ENCODE peak calls at places on chromosome 13, in four cellular contexts. S is cardiac muscle cell, Y is tibial artery, X is epithelial cell of esophagus. P is an unnamed sample.

GRCh38 chr13:36549771-36550170 is 117.5 kb downstream of the CCNA1 start:
- DNase-seq in X (no peak), S (peak; percentile 27), Y (no peak), P (no peak)

GRCh38 chr13:57583529-57583928 is 48.0 kb upstream of the PCDH17 start:
- DNase-seq in Y (no peak), X (no peak), S (no peak), P (no peak)

GRCh38 chr13:35953537-35954206 is 177.5 kb downstream of the DCLK1 start:
- DNase-seq in Y (peak; percentile 86), X (peak; percentile 62), S (peak; percentile 95), P (peak; percentile 60)

GRCh38 chr13:79183231-79183630 is 222.8 kb downstream of the RBM26 start:
- DNase-seq in X (no peak), Y (no peak), S (no peak), P (no peak)

GRCh38 chr13:79533781-79534400 is 52.9 kb downstream of the NDFIP2 start:
- DNase-seq in S (peak; percentile 20), X (no peak), Y (no peak), P (no peak)

GRCh38 chr13:34462843-34463242 is 479.2 kb upstream of the NBEA start:
- DNase-seq in X (peak; percentile 90), Y (no peak), S (peak; percentile 38), P (no peak)

GRCh38 chr13:67549331-67549730 is 319.2 kb upstream of the PCDH9 start:
- DNase-seq in Y (no peak), X (peak; percentile 63), S (no peak), P (no peak)

GRCh38 chr13:114132419-114133121 is at the start of gene RASA3:
- DNase-seq in S (peak; percentile 93), X (peak; percentile 72), Y (peak; percentile 73), P (peak; percentile 51)

GRCh38 chr13:48977973-48978372 is 2.3 kb downstream of the FNDC3A start:
- DNase-seq in Y (no peak), X (peak; percentile 16), S (no peak), P (no peak)

GRCh38 chr13:21230516-21230915 is 54.1 kb downstream of the MRPL57 start:
- DNase-seq in S (no peak), Y (no peak), X (no peak), P (no peak)

GRCh38 chr13:110912651-110913051 is 2.2 kb downstream of the ANKRD10 start:
- DNase-seq in S (peak; percentile 78), Y (no peak), X (peak; percentile 40), P (no peak)

GRCh38 chr13:34303346-34303745 is 485.4 kb downstream of the RFC3 start:
- DNase-seq in Y (no peak), X (peak; percentile 96), S (no peak), P (no peak)

GRCh38 chr13:100517135-100517534 is 71.5 kb downstream of the GGACT start:
- DNase-seq in S (no peak), X (no peak), Y (no peak), P (no peak)

GRCh38 chr13:104577029-104577820 is 1511.0 kb upstream of the SLC10A2 start:
- DNase-seq in Y (no peak), S (peak; percentile 74), X (peak; percentile 6), P (no peak)

GRCh38 chr13:74907788-74908187 is 574.2 kb downstream of the TBC1D4 start:
- DNase-seq in X (no peak), Y (no peak), S (peak; percentile 25), P (no peak)

GRCh38 chr13:110274687-110275086 is 32.3 kb downstream of the COL4A1 start:
- DNase-seq in S (no peak), X (no peak), Y (no peak), P (no peak)

GRCh38 chr13:59494560-59494970 is 669.2 kb downstream of the DIAPH3 start:
- DNase-seq in X (no peak), Y (no peak), S (peak; percentile 85), P (no peak)

GRCh38 chr13:43785681-43786471 is 896 bp downstream of the ENOX1 start:
- DNase-seq in X (peak; percentile 63), S (peak; percentile 82), Y (peak; percentile 66), P (peak; percentile 66)

GRCh38 chr13:39347926-39348901 is 254.8 kb downstream of the LHFPL6 start:
- DNase-seq in X (no peak), Y (no peak), S (no peak), P (no peak)

GRCh38 chr13:88925954-88926353 is 1254.8 kb downstream of the SLITRK5 start:
- DNase-seq in S (no peak), X (no peak), Y (no peak), P (no peak)

GRCh38 chr13:95745752-95746151 is 68.8 kb downstream of the DNAJC3 start:
- DNase-seq in S (peak; percentile 11), Y (no peak), X (peak; percentile 11), P (no peak)

GRCh38 chr13:90498096-90498495 is 849.4 kb upstream of the MIR17HG start:
- DNase-seq in Y (no peak), X (no peak), S (no peak), P (no peak)

GRCh38 chr13:50081106-50081898 is 66.1 kb downstream of the KCNRG start:
- DNase-seq in Y (peak; percentile 60), S (peak; percentile 54), X (peak; percentile 58), P (peak; percentile 54)
- TF ChIP-seq CTCF in Y (no peak), S (peak; percentile 11), X (peak; percentile 14), P (no peak)

GRCh38 chr13:40586886-40587285 is 79.6 kb downstream of the FOXO1 start:
- DNase-seq in Y (no peak), X (no peak), S (peak; percentile 30), P (no peak)
- TF ChIP-seq CTCF in Y (no peak), X (no peak), S (peak; percentile 6), P (no peak)

DNA sequence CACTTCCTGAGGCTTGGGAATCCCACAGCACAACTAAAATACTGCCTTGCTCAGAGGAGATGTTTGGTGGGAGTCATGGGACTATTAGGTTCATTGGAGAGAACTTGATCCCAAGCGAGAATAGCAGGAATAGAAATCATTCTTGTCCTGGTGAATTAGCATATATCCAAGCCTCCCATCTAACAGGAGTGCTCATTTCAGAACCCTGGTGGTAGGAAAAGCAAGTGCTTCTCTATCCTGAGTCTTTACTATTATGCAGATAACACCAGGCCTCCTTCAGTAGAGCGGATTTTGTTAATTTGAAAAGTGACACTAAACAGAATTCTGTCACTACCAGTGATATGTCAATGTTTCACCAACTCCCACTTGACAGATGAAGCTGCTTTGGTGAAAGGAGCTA is 199.5 kb downstream of the ATP8A2 start:
- DNase-seq in S (no peak), X (no peak), Y (no peak), P (no peak)
- TF ChIP-seq CTCF in S (no peak), X (no peak), Y (no peak), P (no peak)

GRCh38 chr13:94121686-94122085 is 357.8 kb downstream of the DCT start:
- DNase-seq in S (peak; percentile 69), X (peak; percentile 26), Y (no peak), P (no peak)

GRCh38 chr13:94123543-94123942 is 355.9 kb downstream of the DCT start:
- DNase-seq in X (no peak), S (no peak), Y (no peak), P (no peak)

GRCh38 chr13:94122300-94122699 is 357.2 kb downstream of the DCT start:
- DNase-seq in X (peak; percentile 8), S (no peak), Y (no peak), P (no peak)

GRCh38 chr13:94120878-94121277 is 358.6 kb downstream of the DCT start:
- DNase-seq in X (no peak), S (no peak), Y (no peak), P (no peak)

GRCh38 chr13:94119360-94119936 is 360.0 kb downstream of the DCT start:
- DNase-seq in X (no peak), Y (no peak), S (no peak), P (peak; percentile 35)
- TF ChIP-seq CTCF in X (no peak), Y (no peak), S (no peak), P (no peak)

DNA sequence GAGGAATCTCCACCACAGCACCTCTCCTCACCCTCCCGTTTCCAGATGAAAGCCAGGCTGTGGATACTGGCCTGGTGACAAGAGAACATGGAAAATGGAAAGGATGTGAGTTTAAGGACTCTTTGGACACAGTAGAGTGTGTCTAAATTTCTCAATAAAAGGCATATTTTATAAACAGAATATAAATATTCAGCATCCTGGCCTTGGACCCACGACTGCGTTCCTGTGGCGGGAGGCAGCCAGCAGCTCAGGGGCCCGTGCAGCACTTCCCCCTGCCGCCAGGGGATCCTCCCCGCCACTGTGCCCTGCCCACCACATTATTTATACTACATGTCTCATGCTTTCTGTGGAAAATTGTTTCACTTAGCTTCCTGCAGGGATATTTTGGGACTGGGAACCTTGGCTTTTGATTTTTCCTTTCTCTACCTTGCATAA is 108.0 kb upstream of the SPATA13 start:
- DNase-seq in X (no peak), Y (no peak), S (peak; percentile 58), P (no peak)
- TF ChIP-seq CTCF in X (no peak), Y (no peak), S (peak; percentile 17), P (no peak)

GRCh38 chr13:73835138-73835721 is 299.0 kb downstream of the KLF12 start:
- DNase-seq in X (peak; percentile 55), S (peak; percentile 61), Y (no peak), P (no peak)
- TF ChIP-seq CTCF in X (peak; percentile 49), S (peak; percentile 55), Y (peak; percentile 76), P (peak; percentile 41)

DNA sequence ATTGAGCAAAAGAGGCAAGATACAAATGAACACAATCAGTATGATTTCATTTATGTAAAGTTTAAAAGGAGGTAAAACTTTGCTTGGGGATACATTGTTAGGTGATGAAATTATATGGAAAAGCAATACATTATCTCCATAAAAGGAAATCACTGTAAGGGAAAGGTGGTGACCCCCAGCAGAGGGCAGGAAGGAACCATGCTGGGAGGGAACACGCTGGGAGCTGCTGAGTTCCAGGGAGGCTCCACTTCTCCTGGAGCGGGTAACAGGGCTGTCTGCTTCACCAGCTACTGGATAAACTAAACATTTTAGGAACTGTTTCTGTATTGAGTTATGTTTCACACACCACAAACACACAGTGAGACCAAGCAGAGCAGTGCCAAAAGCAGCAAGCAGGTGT is 91.2 kb downstream of the KATNAL1 start:
- DNase-seq in Y (no peak), S (no peak), X (no peak), P (no peak)
- TF ChIP-seq CTCF in Y (no peak), S (no peak), X (no peak), P (no peak)

P was measured in lung.